ENCODE peak calls at places on chromosome 3, in four cellular contexts. One of them, this sample, is unnamed.

GRCh38 chr3:142586803-142587406 is 8.4 kb upstream of the ATR start:
- DNase-seq in right cardiac atrium: no peak
- DNase-seq in central memory CD4-positive, alpha-beta T cell: peak
- DNase-seq in Daoy: peak
- DNase-seq in this sample: peak

GRCh38 chr3:162353414-162353813 is 856.8 kb downstream of the OTOL1 start:
- DNase-seq in right cardiac atrium: no peak
- DNase-seq in central memory CD4-positive, alpha-beta T cell: no peak
- DNase-seq in Daoy: no peak
- DNase-seq in this sample: no peak

GRCh38 chr3:188316021-188316722 is 162.2 kb downstream of the LPP start:
- DNase-seq in right cardiac atrium: no peak
- DNase-seq in central memory CD4-positive, alpha-beta T cell: no peak
- DNase-seq in Daoy: no peak
- DNase-seq in this sample: no peak

GRCh38 chr3:20336572-20336971 is 150.6 kb upstream of the SGO1 start:
- DNase-seq in right cardiac atrium: no peak
- DNase-seq in central memory CD4-positive, alpha-beta T cell: no peak
- DNase-seq in Daoy: no peak
- DNase-seq in this sample: no peak

GRCh38 chr3:101945980-101946379 is 96.7 kb downstream of the NFKBIZ start:
- DNase-seq in right cardiac atrium: no peak
- DNase-seq in central memory CD4-positive, alpha-beta T cell: no peak
- DNase-seq in Daoy: no peak
- DNase-seq in this sample: no peak

GRCh38 chr3:24981924-24982323 is 446.1 kb upstream of the RARB start:
- DNase-seq in right cardiac atrium: no peak
- DNase-seq in central memory CD4-positive, alpha-beta T cell: no peak
- DNase-seq in Daoy: no peak
- DNase-seq in this sample: no peak

GRCh38 chr3:133855772-133856171 is 39.9 kb downstream of the RAB6B start:
- DNase-seq in right cardiac atrium: no peak
- DNase-seq in central memory CD4-positive, alpha-beta T cell: no peak
- DNase-seq in Daoy: no peak
- DNase-seq in this sample: no peak

GRCh38 chr3:173614528-173614927 is 217.0 kb downstream of the NLGN1 start:
- DNase-seq in right cardiac atrium: no peak
- DNase-seq in central memory CD4-positive, alpha-beta T cell: no peak
- DNase-seq in Daoy: no peak
- DNase-seq in this sample: no peak

GRCh38 chr3:129614927-129615363 is 8.5 kb upstream of the PLXND1 start:
- DNase-seq in right cardiac atrium: peak
- DNase-seq in central memory CD4-positive, alpha-beta T cell: no peak
- DNase-seq in Daoy: no peak
- DNase-seq in this sample: no peak

GRCh38 chr3:188469228-188469885 is 315.4 kb downstream of the LPP start:
- DNase-seq in right cardiac atrium: no peak
- DNase-seq in central memory CD4-positive, alpha-beta T cell: no peak
- DNase-seq in Daoy: no peak
- DNase-seq in this sample: no peak

GRCh38 chr3:151567477-151567876 is 106.6 kb upstream of the IGSF10 start:
- DNase-seq in right cardiac atrium: no peak
- DNase-seq in central memory CD4-positive, alpha-beta T cell: no peak
- DNase-seq in Daoy: no peak
- DNase-seq in this sample: no peak

GRCh38 chr3:18134386-18135082 is 290.6 kb downstream of the SATB1 start:
- DNase-seq in right cardiac atrium: no peak
- DNase-seq in central memory CD4-positive, alpha-beta T cell: no peak
- DNase-seq in Daoy: peak
- DNase-seq in this sample: no peak

GRCh38 chr3:69353088-69353478 is 32.8 kb downstream of the FRMD4B start:
- DNase-seq in right cardiac atrium: no peak
- DNase-seq in central memory CD4-positive, alpha-beta T cell: no peak
- DNase-seq in Daoy: no peak
- DNase-seq in this sample: no peak